ENCODE peak calls at places on chromosomes 12 and 14, in four cellular contexts. O is stimulated activated naive B cell treated with anti-CD40 and anti-IgM and Interleukin-4, amounts not matched to agents 10 μg/mL and 1 μg/mL and 100 μg/mL, for 72 hours; T is substantia nigra; R is CD8-positive, alpha-beta T cell. M is an unnamed sample.

GRCh38 chr12:85155791-85156190 is 119.6 kb downstream of the LRRIQ1 start:
- DNase-seq in T (no peak), O (no peak), R (no peak), M (no peak)

GRCh38 chr12:5173511-5174011 is 129.9 kb downstream of the KCNA5 start:
- DNase-seq in O (no peak), T (no peak), R (no peak), M (no peak)

GRCh38 chr12:30021046-30021833 is 237.5 kb upstream of the TMTC1 start:
- DNase-seq in R (no peak), O (no peak), T (no peak), M (no peak)

GRCh38 chr12:109777544-109777943 is 55.7 kb downstream of the TRPV4 start:
- DNase-seq in T (no peak), O (no peak), R (peak), M (no peak)

GRCh38 chr14:38948171-38948570 is 154.9 kb downstream of the SEC23A start:
- DNase-seq in T (no peak), R (no peak), O (no peak), M (no peak)

GRCh38 chr12:51238037-51238509 is 553 bp upstream of the DAZAP2 start:
- DNase-seq in O (peak), T (no peak), R (no peak), M (no peak)

GRCh38 chr12:15227004-15227679 is 5.9 kb upstream of the RERG start:
- DNase-seq in R (no peak), O (no peak), T (no peak), M (peak)

GRCh38 chr14:99850705-99851104 is 57.5 kb downstream of the EML1 start:
- DNase-seq in R (no peak), T (no peak), O (no peak), M (no peak)

GRCh38 chr14:43539210-43539609 is 967.9 kb downstream of the FSCB start:
- DNase-seq in O (no peak), R (no peak), T (no peak), M (no peak)

GRCh38 chr12:49105504-49106120 is 5.0 kb downstream of the LMBR1L start:
- DNase-seq in O (no peak), R (no peak), T (no peak), M (no peak)

GRCh38 chr12:104687823-104688573 is 231.2 kb downstream of the CHST11 start:
- DNase-seq in O (no peak), R (peak), T (no peak), M (no peak)

GRCh38 chr12:32084017-32084688 is 22.5 kb upstream of the BICD1 start:
- DNase-seq in R (no peak), O (no peak), T (no peak), M (no peak)

GRCh38 chr12:42812086-42812485 is 222.5 kb upstream of the PRICKLE1 start:
- DNase-seq in T (no peak), O (no peak), R (no peak), M (no peak)

GRCh38 chr12:103373088-103373523 is 122.7 kb downstream of the C12orf42 start:
- DNase-seq in O (no peak), R (no peak), T (no peak), M (no peak)

GRCh38 chr12:91562476-91562875 is 379.9 kb upstream of the DCN start:
- DNase-seq in T (no peak), R (no peak), O (no peak), M (no peak)

GRCh38 chr14:100155049-100155621 is 4.3 kb downstream of the DEGS2 start:
- DNase-seq in R (no peak), O (no peak), T (no peak), M (peak)

GRCh38 chr14:100677152-100677924 is 49.4 kb upstream of the DLK1 start:
- DNase-seq in O (no peak), R (no peak), T (no peak), M (no peak)

GRCh38 chr12:6960291-6961277 is 9.4 kb downstream of the PTPN6 start:
- DNase-seq in T (no peak), O (peak), R (no peak), M (no peak)

GRCh38 chr12:109088818-109089217 is 4.5 kb downstream of the ALKBH2 start:
- DNase-seq in T (no peak), R (no peak), O (no peak), M (no peak)

GRCh38 chr12:105414088-105414487 is 83.6 kb downstream of the C12orf75 start:
- DNase-seq in R (no peak), O (no peak), T (no peak), M (no peak)

GRCh38 chr12:69985656-69986055 is 160.6 kb downstream of the MYRFL start:
- DNase-seq in R (no peak), O (peak), T (no peak), M (no peak)

GRCh38 chr14:92759679-92760523 is 11.5 kb upstream of the LGMN start:
- DNase-seq in O (no peak), R (no peak), T (no peak), M (no peak)

GRCh38 chr12:107014050-107014449 is 27.1 kb upstream of the MTERF2 start:
- DNase-seq in R (no peak), T (no peak), O (no peak), M (no peak)

GRCh38 chr14:100214768-100215079 is 24.2 kb upstream of the YY1 start:
- DNase-seq in O (no peak), R (no peak), T (no peak), M (no peak)

GRCh38 chr14:95361373-95362179 is 41.9 kb upstream of the CLMN start:
- DNase-seq in T (peak), R (no peak), O (peak), M (no peak)

GRCh38 chr14:67643671-67644070 is 24.0 kb downstream of the ARG2 start:
- DNase-seq in R (no peak), T (no peak), O (no peak), M (no peak)

GRCh38 chr14:61720302-61720677 is 25.0 kb downstream of the HIF1A start:
- DNase-seq in O (no peak), T (no peak), R (no peak), M (no peak)

GRCh38 chr14:36807727-36808126 is 146.1 kb downstream of the PAX9 start:
- DNase-seq in T (no peak), R (no peak), O (no peak), M (no peak)

GRCh38 chr14:57066887-57067513 is 201.7 kb downstream of the EXOC5 start:
- DNase-seq in T (peak), R (no peak), O (peak), M (peak)

GRCh38 chr12:64675795-64676194 is 65.5 kb downstream of the RASSF3 start:
- DNase-seq in R (no peak), O (no peak), T (no peak), M (no peak)

GRCh38 chr12:106179086-106179485 is 40.3 kb upstream of the NUAK1 start:
- DNase-seq in R (no peak), T (no peak), O (no peak), M (no peak)

GRCh38 chr12:16359512-16360491 is 12.4 kb downstream of the MGST1 start:
- DNase-seq in O (no peak), T (no peak), R (no peak), M (peak)

GRCh38 chr12:3595721-3596120 is 104.7 kb downstream of the PRMT8 start:
- DNase-seq in O (no peak), R (no peak), T (no peak), M (no peak)

GRCh38 chr12:31119531-31120211 is 46.0 kb downstream of the DDX11 start:
- DNase-seq in O (no peak), R (no peak), T (no peak), M (no peak)

GRCh38 chr14:51962678-51963077 is 26.7 kb upstream of the RTRAF start:
- DNase-seq in T (no peak), O (no peak), R (no peak), M (no peak)

GRCh38 chr12:120368789-120369475 is at the start of gene MSI1:
- DNase-seq in R (no peak), O (no peak), T (no peak), M (peak)

GRCh38 chr14:103085106-103086091 is 1.4 kb downstream of the LBHD2 start:
- DNase-seq in O (no peak), R (no peak), T (no peak), M (no peak)

M was measured in neural crest cell.